ENCODE peak calls at places on chromosomes 12 and 14, in five cellular contexts. I is pancreas, A is body of pancreas, C is upper lobe of right lung, E is lung. Q is an unnamed sample. For H3K4me1, the result is how much of the 10 kb centered on the place peaks cover.

GRCh38 chr12:56374726-56375597 is 12.3 kb upstream of the APOF start:
- DNase-seq in I (no peak), C (no peak), A (no peak), E (no peak), Q (no peak)

GRCh38 chr12:4112290-4112689 is 161.3 kb upstream of the CCND2 start:
- DNase-seq in C (no peak), E (peak), I (no peak), A (no peak), Q (no peak)

GRCh38 chr14:103528512-103529382 is at the start of gene TRMT61A:
- DNase-seq in E (peak), A (peak), I (peak), C (peak), Q (peak)

GRCh38 chr12:67077617-67078016 is 191.5 kb upstream of the CAND1 start:
- DNase-seq in I (no peak), E (no peak), A (no peak), C (no peak), Q (peak)

GRCh38 chr12:57149309-57149900 is 2.0 kb upstream of the LRP1-AS start:
- DNase-seq in C (no peak), E (peak), I (no peak), A (peak), Q (no peak)

GRCh38 chr14:92513204-92513965 is at the start of gene RIN3:
- DNase-seq in E (peak), I (no peak), C (peak), A (no peak), Q (peak)

GRCh38 chr14:74569826-74570591 is 42.0 kb downstream of the LTBP2 start:
- DNase-seq in I (no peak), E (no peak), C (no peak), A (no peak), Q (peak)

GRCh38 chr14:75442642-75443041 is 14.8 kb downstream of the JDP2 start:
- DNase-seq in I (no peak), A (no peak), C (no peak), E (no peak), Q (peak)

GRCh38 chr14:26596722-26597030 is 1.2 kb downstream of the NOVA1 start:
- DNase-seq in E (no peak), C (peak), A (no peak), I (no peak), Q (no peak)

GRCh38 chr14:97688626-97689336 is 891.6 kb downstream of the VRK1 start:
- DNase-seq in I (no peak), A (no peak), E (no peak), C (no peak), Q (no peak)

GRCh38 chr14:53408175-53408879 is 255.2 kb upstream of the DDHD1 start:
- DNase-seq in A (no peak), I (no peak), C (no peak), E (no peak), Q (no peak)

GRCh38 chr14:101235872-101236221 is 325.4 kb upstream of the DIO3 start:
- DNase-seq in C (no peak), E (no peak), I (no peak), A (peak), Q (no peak)

GRCh38 chr14:101233861-101234587 is 327.3 kb upstream of the DIO3 start:
- DNase-seq in I (no peak), C (no peak), E (no peak), A (peak), Q (no peak)

GRCh38 chr14:101233391-101233790 is 327.9 kb upstream of the DIO3 start:
- DNase-seq in I (no peak), A (peak), C (no peak), E (no peak), Q (no peak)

GRCh38 chr14:101235042-101235871 is 326.0 kb upstream of the DIO3 start:
- DNase-seq in E (peak), C (peak), I (peak), A (peak), Q (peak)

DNA sequence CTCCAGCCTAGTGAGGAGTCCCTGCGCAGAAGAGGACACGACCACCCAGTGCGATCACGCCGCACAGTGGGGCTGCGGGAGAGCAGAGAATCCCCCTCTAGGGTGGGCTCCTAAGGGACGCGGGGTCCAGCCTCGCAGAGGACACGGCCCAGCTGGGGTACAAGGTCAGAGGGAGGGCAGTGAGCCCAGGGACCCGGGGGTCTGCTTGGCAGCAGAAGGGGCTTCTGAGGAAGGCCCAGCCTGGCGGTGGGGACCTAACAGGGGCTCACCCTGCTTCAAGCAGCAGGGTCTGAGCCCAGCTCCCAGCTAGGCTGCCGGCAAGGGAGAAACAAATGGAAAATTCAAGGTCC is 326.7 kb upstream of the DIO3 start:
- DNase-seq in E (no peak), A (peak), I (no peak), C (peak), Q (no peak)
- H3K27ac ChIP-seq in E (no peak), A (no peak), I (no peak), C (no peak), Q (no peak)

GRCh38 chr12:2160043-2160442 is 107.3 kb downstream of the CACNA1C start:
- DNase-seq in E (no peak), A (no peak), I (no peak), C (no peak), Q (no peak)
- H3K4me1 ChIP-seq in E (under half), A (under half), I (under half), C (under half), Q (under half)

GRCh38 chr12:48969847-48970701 is 1.5 kb downstream of the WNT10B start:
- DNase-seq in I (no peak), E (no peak), C (no peak), A (no peak), Q (no peak)
- TF ChIP-seq CTCF in I (no peak), E (no peak), C (no peak), A (no peak), Q (peak)

GRCh38 chr12:18824287-18824686 is 86.4 kb downstream of the CAPZA3 start:
- DNase-seq in A (no peak), C (no peak), E (no peak), I (no peak), Q (no peak)
- H3K27ac ChIP-seq in A (no peak), C (no peak), E (no peak), I (no peak), Q (no peak)

GRCh38 chr14:90518941-90519256 is 122.1 kb downstream of the CALM1 start:
- DNase-seq in I (no peak), C (no peak), A (no peak), E (no peak), Q (no peak)
- H3K4me1 ChIP-seq in I (under half), C (under half), A (half or more), E (under half), Q (under half)

GRCh38 chr12:25828188-25828587 is 130.3 kb upstream of the RASSF8 start:
- DNase-seq in E (no peak), C (no peak), A (no peak), I (no peak), Q (no peak)

GRCh38 chr12:25824729-25825128 is 133.8 kb upstream of the RASSF8 start:
- DNase-seq in E (no peak), C (no peak), A (no peak), I (no peak), Q (no peak)

GRCh38 chr12:25827141-25827540 is 131.3 kb upstream of the RASSF8 start:
- DNase-seq in C (no peak), A (no peak), I (no peak), E (no peak), Q (no peak)

GRCh38 chr12:25827747-25828146 is 130.7 kb upstream of the RASSF8 start:
- DNase-seq in A (no peak), I (no peak), E (no peak), C (no peak), Q (no peak)

GRCh38 chr12:25825494-25825893 is 133.0 kb upstream of the RASSF8 start:
- DNase-seq in I (no peak), E (no peak), C (no peak), A (no peak), Q (no peak)
- TF ChIP-seq CTCF in I (no peak), E (no peak), C (no peak), A (no peak), Q (peak)